ENCODE peak calls at places on chromosomes 4 and X, in six cellular contexts. S, W, L, T, E and B are unnamed samples.

GRCh38 chrX:34341814-34342213 is 209.7 kb upstream of the FAM47A start:
- DNase-seq in L (no peak), S (no peak), E (no peak), W (no peak), T (no peak), B (no peak)

GRCh38 chrX:101219840-101220191 is 230 bp downstream of the DRP2 start:
- DNase-seq in E (no peak), L (no peak), S (no peak), T (no peak), W (no peak), B (peak; percentile 19)

GRCh38 chr4:128690009-128690408 is 119.5 kb upstream of the JADE1 start:
- DNase-seq in S (no peak), W (no peak), L (no peak), E (no peak), T (no peak), B (no peak)

GRCh38 chr4:122826596-122827257 is at the start of gene FGF2:
- DNase-seq in T (peak; percentile 78), W (peak; percentile 53), L (peak; percentile 59), S (peak; percentile 94), E (peak; percentile 72), B (peak; percentile 69)

GRCh38 chrX:40004916-40005289 is 92.9 kb downstream of the BCOR start:
- DNase-seq in L (no peak), E (no peak), S (no peak), T (no peak), W (no peak), B (no peak)

GRCh38 chr4:23728393-23728792 is 161.5 kb downstream of the PPARGC1A start:
- DNase-seq in W (no peak), E (no peak), S (no peak), T (no peak), L (no peak), B (peak; percentile 37)

GRCh38 chrX:117835034-117835433 is 281.6 kb downstream of the KLHL13 start:
- DNase-seq in L (no peak), T (no peak), W (no peak), E (no peak), S (no peak), B (no peak)

GRCh38 chrX:130915302-130915701 is 12.3 kb upstream of the ENOX2 start:
- DNase-seq in S (no peak), T (no peak), L (no peak), E (no peak), W (no peak), B (peak; percentile 47)

GRCh38 chr4:53015681-53016080 is 153.6 kb downstream of the RASL11B start:
- DNase-seq in W (no peak), S (no peak), L (no peak), E (peak; percentile 36), T (peak; percentile 44), B (peak; percentile 85)

GRCh38 chr4:5998333-5998936 is 19.8 kb downstream of the C4orf50 start:
- DNase-seq in T (peak; percentile 76), E (peak; percentile 50), L (peak; percentile 63), W (peak; percentile 73), S (peak; percentile 84), B (peak; percentile 50)

GRCh38 chr4:94332983-94333590 is 9.5 kb downstream of the HPGDS start:
- DNase-seq in W (no peak), S (no peak), E (no peak), L (no peak), T (no peak), B (peak; percentile 12)

GRCh38 chr4:122152699-122153328 is 683 bp downstream of the BLTP1 start:
- DNase-seq in E (peak; percentile 34), S (peak; percentile 90), L (peak; percentile 80), T (peak; percentile 38), W (peak; percentile 42), B (peak; percentile 27)

GRCh38 chr4:48315728-48316630 is 25.4 kb upstream of the SLAIN2 start:
- DNase-seq in W (no peak), T (peak; percentile 16), L (peak; percentile 54), E (no peak), S (peak; percentile 39), B (peak; percentile 72)

GRCh38 chrX:114611018-114611619 is 27.2 kb downstream of the HTR2C start:
- DNase-seq in E (no peak), W (peak; percentile 13), S (no peak), T (peak; percentile 20), L (peak; percentile 68), B (peak; percentile 44)

GRCh38 chrX:150777328-150777992 is 84.3 kb downstream of the MTMR1 start:
- DNase-seq in T (no peak), S (peak; percentile 53), W (no peak), L (no peak), E (no peak), B (no peak)

GRCh38 chr4:32748498-32748897 is 2028.3 kb downstream of the PCDH7 start:
- DNase-seq in W (no peak), E (no peak), T (peak; percentile 17), L (no peak), S (no peak), B (no peak)

GRCh38 chr4:6781113-6781512 is 1.4 kb upstream of the KIAA0232 start:
- DNase-seq in W (peak; percentile 67), T (no peak), E (no peak), S (peak; percentile 80), L (peak; percentile 50), B (no peak)

GRCh38 chr4:66564901-66565648 is 894.8 kb upstream of the EPHA5 start:
- DNase-seq in S (no peak), T (no peak), W (no peak), E (no peak), L (no peak), B (peak; percentile 11)

GRCh38 chrX:103250977-103251376 is 4.0 kb downstream of the TCEAL8 start:
- DNase-seq in L (no peak), W (no peak), S (no peak), T (no peak), E (no peak), B (no peak)

GRCh38 chr4:154018659-154019058 is 229.8 kb upstream of the SFRP2 start:
- DNase-seq in S (no peak), T (peak; percentile 67), W (no peak), E (no peak), L (no peak), B (no peak)

GRCh38 chr4:156558365-156559025 is 413.1 kb downstream of the PDGFC start:
- DNase-seq in T (no peak), L (no peak), W (no peak), E (no peak), S (no peak), B (no peak)

GRCh38 chr4:136706942-136707341 is 825.4 kb downstream of the PCDH18 start:
- DNase-seq in E (no peak), T (no peak), L (no peak), S (no peak), W (no peak), B (no peak)

GRCh38 chr4:168411318-168412150 is 68.8 kb downstream of the DDX60L start:
- DNase-seq in W (no peak), L (no peak), T (no peak), E (peak; percentile 43), S (no peak), B (peak; percentile 73)

GRCh38 chrX:11886745-11887144 is 128.7 kb downstream of the MSL3 start:
- DNase-seq in L (no peak), S (no peak), W (no peak), T (no peak), E (no peak), B (no peak)

GRCh38 chr4:126890994-126891393 is 741.8 kb upstream of the INTU start:
- DNase-seq in E (no peak), S (no peak), W (no peak), T (no peak), L (no peak), B (peak; percentile 89)

GRCh38 chr4:132809298-132810032 is 339.6 kb upstream of the PCDH10 start:
- DNase-seq in E (no peak), T (peak; percentile 61), L (no peak), S (no peak), W (no peak), B (no peak)
- TF ChIP-seq CTCF in E (no peak), T (no peak), L (no peak), S (no peak), W (no peak), B (no peak)

DNA sequence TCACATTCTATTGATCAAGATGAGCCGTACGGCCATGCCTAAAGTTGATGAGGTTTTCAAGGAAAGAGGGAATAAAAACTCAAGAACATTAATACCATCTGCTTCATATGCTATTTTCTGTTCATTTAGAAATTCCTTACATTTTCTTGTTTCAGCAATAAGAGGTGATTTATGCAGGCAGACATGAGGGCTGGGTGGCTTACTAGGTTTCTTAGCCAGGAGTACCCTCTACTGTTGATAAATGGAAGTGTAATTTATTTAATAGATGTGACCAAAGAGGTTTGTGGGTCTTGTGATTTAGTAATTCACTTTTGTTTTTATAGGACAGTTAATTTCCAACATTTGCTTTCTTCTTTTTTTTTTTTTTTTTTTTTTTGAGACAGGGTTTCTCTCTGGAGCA is 6.4 kb upstream of the SMIM9 start:
- DNase-seq in T (no peak), S (no peak), W (no peak), E (no peak), L (no peak), B (peak; percentile 68)
- TF ChIP-seq CTCF in T (no peak), S (no peak), W (peak; percentile 68), E (peak; percentile 27), L (peak; percentile 32), B (peak; percentile 53)

GRCh38 chrX:46796574-46797191 is 37.8 kb upstream of the SLC9A7 start:
- DNase-seq in E (peak; percentile 66), L (peak; percentile 89), T (peak; percentile 77), S (peak; percentile 94), W (peak; percentile 77), B (peak; percentile 70)
- TF ChIP-seq CTCF in E (peak; percentile 62), L (peak; percentile 34), T (peak; percentile 41), S (no peak), W (peak; percentile 63), B (peak; percentile 73)

GRCh38 chrX:54044877-54045328 is 630 bp upstream of the PHF8 start:
- DNase-seq in S (no peak), E (no peak), L (no peak), T (no peak), W (no peak), B (no peak)

GRCh38 chrX:54045563-54046228 is 1.4 kb upstream of the PHF8 start:
- DNase-seq in T (no peak), L (no peak), E (no peak), W (peak; percentile 49), S (no peak), B (no peak)

GRCh38 chrX:54043696-54044125 is 562 bp downstream of the PHF8 start:
- DNase-seq in S (no peak), T (peak; percentile 54), W (peak; percentile 30), L (peak; percentile 64), E (peak; percentile 52), B (peak; percentile 42)

GRCh38 chrX:54043084-54043483 is 1.2 kb downstream of the PHF8 start:
- DNase-seq in E (no peak), L (no peak), T (no peak), W (no peak), S (no peak), B (no peak)

DNA sequence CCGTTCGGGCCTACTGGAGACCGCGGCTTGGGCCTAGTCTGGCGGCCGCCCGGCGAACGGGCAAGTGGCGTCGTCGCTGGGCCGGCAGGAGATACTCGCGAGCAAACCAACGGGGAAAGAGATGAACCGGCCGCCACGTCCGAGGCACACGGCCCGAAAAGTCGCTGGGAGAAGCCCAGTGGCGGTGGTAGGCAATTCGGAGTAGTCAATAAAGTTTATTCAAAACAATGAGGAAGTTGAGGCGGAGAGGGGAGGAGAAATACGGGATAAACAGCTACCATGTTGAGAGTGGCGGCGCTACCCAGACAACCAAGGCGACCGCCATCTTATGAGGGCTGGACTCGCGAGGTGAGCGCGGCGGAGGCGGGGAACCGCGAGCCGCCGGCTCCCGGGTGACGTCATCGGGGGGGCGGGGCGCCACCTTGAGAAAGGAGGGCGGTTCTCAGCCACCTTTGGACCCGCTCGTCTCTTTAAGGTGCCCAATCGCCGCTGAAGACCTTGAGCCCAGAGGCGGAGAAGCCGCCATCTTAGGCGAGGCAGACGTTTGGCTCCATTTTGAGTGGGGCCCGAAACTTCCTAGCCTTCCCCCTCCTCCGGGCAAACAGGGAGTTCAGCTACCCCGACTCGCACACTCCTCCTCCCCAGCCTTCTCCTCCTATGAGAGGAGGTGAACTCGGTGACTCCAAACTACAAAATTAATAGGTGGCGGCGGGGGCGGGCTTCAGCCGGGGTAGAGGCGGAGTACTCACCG is at the start of gene PHF8:
- DNase-seq in E (peak; percentile 96), T (peak; percentile 93), W (peak; percentile 95), L (peak; percentile 98), S (peak; percentile 98), B (peak; percentile 96)
- TF ChIP-seq CTCF in E (no peak), T (no peak), W (no peak), L (no peak), S (no peak), B (no peak)